ENCODE peak calls at places on chromosomes 16 and 17, in six cellular contexts. I is DND-41, J is OCI-LY7, D is aorta, P is GM23338, X is stomach. U is an unnamed sample.

GRCh38 chr16:71916397-71916920 is 21.1 kb downstream of the IST1 start:
- DNase-seq in P (no peak), X (no peak), J (no peak), I (no peak), D (no peak), U (peak; percentile 20)

GRCh38 chr17:70070297-70071027 is 4.6 kb upstream of the KCNJ16 start:
- DNase-seq in X (no peak), P (no peak), I (no peak), J (no peak), D (no peak), U (no peak)

GRCh38 chr16:1915732-1916653 is 2.2 kb downstream of the HS3ST6 start:
- DNase-seq in D (no peak), I (no peak), J (no peak), P (no peak), X (no peak), U (no peak)

GRCh38 chr17:2058521-2059124 is 3.7 kb downstream of the HIC1 start:
- DNase-seq in X (peak; percentile 88), D (peak; percentile 86), J (peak; percentile 57), P (peak; percentile 82), I (no peak), U (peak; percentile 66)

GRCh38 chr17:8326591-8327583 is 12.8 kb upstream of the ODF4 start:
- DNase-seq in P (peak; percentile 61), X (peak; percentile 37), D (peak; percentile 56), I (no peak), J (no peak), U (peak; percentile 43)

GRCh38 chr16:85853641-85854545 is 45.1 kb upstream of the IRF8 start:
- DNase-seq in J (no peak), I (no peak), D (no peak), X (no peak), P (no peak), U (no peak)

GRCh38 chr17:37743612-37743874 is 1.3 kb downstream of the HNF1B start:
- DNase-seq in X (peak; percentile 57), J (no peak), D (no peak), P (no peak), I (no peak), U (no peak)

GRCh38 chr17:75557075-75557851 is 30.3 kb upstream of the MYO15B start:
- DNase-seq in X (peak; percentile 95), J (no peak), I (no peak), D (no peak), P (no peak), U (peak; percentile 95)

GRCh38 chr16:50839356-50839755 is 97.5 kb downstream of the CYLD start:
- DNase-seq in I (no peak), D (no peak), X (no peak), P (no peak), J (no peak), U (no peak)

GRCh38 chr16:67199808-67200198 is 872 bp downstream of the ELMO3 start:
- DNase-seq in P (peak; percentile 82), X (no peak), I (no peak), D (no peak), J (no peak), U (no peak)

GRCh38 chr17:44930667-44931066 is 15.4 kb upstream of the GFAP start:
- DNase-seq in X (no peak), I (no peak), P (no peak), D (peak; percentile 17), J (no peak), U (no peak)

GRCh38 chr17:75684249-75684648 is 17.1 kb downstream of the SAP30BP start:
- DNase-seq in D (no peak), I (no peak), X (no peak), J (no peak), P (no peak), U (no peak)

GRCh38 chr17:59767176-59767575 is 59.7 kb downstream of the VMP1 start:
- DNase-seq in X (no peak), I (no peak), J (no peak), D (no peak), P (no peak), U (no peak)

GRCh38 chr17:3980381-3980975 is 16.2 kb upstream of the ATP2A3 start:
- DNase-seq in D (no peak), P (no peak), J (no peak), I (no peak), X (no peak), U (no peak)

GRCh38 chr17:13589658-13590057 is 12.1 kb downstream of the HS3ST3A1 start:
- DNase-seq in D (no peak), J (peak; percentile 45), X (no peak), P (no peak), I (no peak), U (no peak)

GRCh38 chr17:13592427-13592826 is 9.3 kb downstream of the HS3ST3A1 start:
- DNase-seq in P (no peak), D (no peak), J (no peak), X (no peak), I (no peak), U (no peak)

GRCh38 chr17:13587487-13588338 is 14.0 kb downstream of the HS3ST3A1 start:
- DNase-seq in I (no peak), X (no peak), P (no peak), D (no peak), J (no peak), U (no peak)

GRCh38 chr17:13593021-13593751 is 8.5 kb downstream of the HS3ST3A1 start:
- DNase-seq in D (no peak), P (no peak), I (no peak), X (no peak), J (no peak), U (no peak)

GRCh38 chr17:13590441-13590840 is 11.3 kb downstream of the HS3ST3A1 start:
- DNase-seq in I (no peak), D (no peak), X (no peak), P (no peak), J (no peak), U (no peak)
- H3K4me3 ChIP-seq in I (no peak overlapping the region), D (no peak overlapping the region), X (no peak overlapping the region), P (no peak overlapping the region), J (no peak overlapping the region), U (no peak overlapping the region)

DNA sequence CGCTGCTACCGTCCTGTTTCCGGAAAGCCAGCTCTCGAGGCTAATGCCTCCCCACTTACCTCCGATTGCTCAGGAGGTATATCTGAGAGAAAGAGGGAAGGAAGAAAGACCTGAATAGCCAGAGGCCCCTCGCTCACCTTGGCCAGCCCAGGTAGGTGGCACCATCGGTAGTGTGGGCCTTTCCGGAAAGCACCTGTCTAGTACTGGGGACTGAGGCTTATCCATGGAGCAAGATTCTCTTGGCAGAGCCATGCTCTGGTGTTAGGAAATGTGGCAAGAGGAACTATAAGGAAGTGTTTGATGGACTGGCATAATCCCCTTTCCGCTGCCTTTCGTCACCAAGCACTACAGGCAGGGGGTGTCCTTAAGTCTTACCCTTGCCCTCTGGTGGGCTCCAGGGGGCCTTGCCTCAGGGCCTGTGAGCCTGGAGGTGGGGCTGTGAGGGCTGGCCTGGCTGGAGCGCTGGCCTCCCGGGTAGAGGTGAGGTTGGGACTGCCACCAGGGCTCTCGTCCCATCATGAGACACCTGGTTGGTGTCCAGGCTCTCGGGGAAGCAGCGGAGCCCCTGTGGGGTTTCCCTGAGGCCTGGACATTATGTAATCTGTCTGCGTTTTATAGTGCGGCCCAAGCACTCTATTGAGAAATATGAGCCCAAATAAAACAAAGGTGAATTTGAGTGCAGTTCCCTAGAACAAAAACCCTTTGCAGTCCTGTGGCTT is 2.9 kb downstream of the CMIP start:
- DNase-seq in D (peak; percentile 47), P (peak; percentile 39), X (peak; percentile 47), J (no peak), I (no peak), U (peak; percentile 63)
- H3K4me3 ChIP-seq in D (no peak overlapping the region), P (peak overlapping the region; percentile 93), X (peak overlapping the region; percentile 95), J (no peak overlapping the region), I (no peak overlapping the region), U (no peak overlapping the region)

DNA sequence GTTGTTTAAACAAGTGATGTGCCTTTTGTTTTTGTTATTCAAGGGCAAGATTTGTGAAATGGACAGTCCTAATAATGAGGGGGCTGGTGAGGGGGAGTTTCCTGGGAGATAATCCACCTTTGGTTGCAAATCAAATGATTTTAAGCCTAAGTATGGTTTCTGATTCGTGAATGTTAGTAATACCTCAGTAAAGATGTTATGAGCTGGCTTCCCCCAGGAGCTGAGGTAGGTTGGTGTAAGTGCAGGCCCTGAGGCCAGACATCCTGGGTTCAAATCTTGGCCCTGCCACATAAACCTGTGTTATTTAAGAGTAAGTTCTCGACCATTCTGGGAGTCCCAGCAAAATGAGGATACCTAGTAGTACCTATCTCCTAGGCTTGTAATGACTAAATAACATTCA is 1.5 kb downstream of the SNX29 start:
- DNase-seq in D (no peak), P (no peak), J (peak; percentile 27), I (no peak), X (no peak), U (no peak)
- H3K4me3 ChIP-seq in D (no peak overlapping the region), P (peak overlapping the region; percentile 98), J (peak overlapping the region; percentile 98), I (no peak overlapping the region), X (no peak overlapping the region), U (peak overlapping the region; percentile 100)

DNA sequence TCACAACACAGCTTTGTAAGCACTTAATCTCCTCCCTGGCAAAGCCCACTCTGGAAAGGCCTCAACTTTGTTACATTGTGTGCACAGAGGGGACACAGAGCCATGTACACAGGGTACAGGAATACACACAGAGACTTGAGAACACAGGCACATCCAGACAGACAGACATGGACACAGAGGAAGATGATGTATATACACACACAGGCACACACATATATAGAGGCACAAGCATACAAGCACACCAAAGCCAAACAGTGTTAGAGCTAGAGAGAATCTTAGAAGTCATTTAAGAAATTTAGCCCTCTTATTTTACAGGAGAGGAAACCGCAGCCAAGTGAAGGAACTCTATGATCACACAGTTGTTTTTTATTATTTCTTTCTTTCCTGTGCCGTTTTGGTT is 6.4 kb downstream of the MMP28 start:
- DNase-seq in D (no peak), I (no peak), P (no peak), X (no peak), J (no peak), U (no peak)
- H3K4me3 ChIP-seq in D (no peak overlapping the region), I (no peak overlapping the region), P (no peak overlapping the region), X (no peak overlapping the region), J (no peak overlapping the region), U (no peak overlapping the region)

GRCh38 chr16:561413-561794 is 1.2 kb downstream of the PRR35 start:
- DNase-seq in P (no peak), I (no peak), X (no peak), D (no peak), J (no peak), U (no peak)
- H3K4me3 ChIP-seq in P (no peak overlapping the region), I (no peak overlapping the region), X (no peak overlapping the region), D (no peak overlapping the region), J (no peak overlapping the region), U (no peak overlapping the region)

U was measured in adrenal gland.